ENCODE peak calls at places on chromosomes 1 and 21, in four cellular contexts. M is sciatic nerve, D is ACHN, A is iPS DF 19.7. R is an unnamed sample.

GRCh38 chr21:42002421-42002958 is 7.7 kb downstream of the ZBTB21 start:
- DNase-seq in M (no peak), D (peak), A (no peak), R (peak)

GRCh38 chr1:207890136-207890738 is 20.7 kb downstream of the CD34 start:
- DNase-seq in M (peak), D (peak), A (no peak), R (peak)

GRCh38 chr1:2267051-2267830 is 39.1 kb downstream of the SKI start:
- DNase-seq in M (no peak), D (no peak), A (no peak), R (no peak)

GRCh38 chr1:94099303-94099702 is 21.6 kb downstream of the ABCA4 start:
- DNase-seq in M (no peak), D (no peak), A (no peak), R (no peak)

GRCh38 chr1:94553323-94553730 is 11.8 kb upstream of the F3 start:
- DNase-seq in M (no peak), D (no peak), A (no peak), R (peak)

GRCh38 chr1:84350550-84350949 is 47.7 kb upstream of the DNASE2B start:
- DNase-seq in M (no peak), D (no peak), A (no peak), R (no peak)

GRCh38 chr1:207088731-207089626 is at the start of gene C4BPB:
- DNase-seq in M (no peak), D (no peak), A (no peak), R (no peak)

GRCh38 chr1:22418852-22419480 is 32.7 kb upstream of the ZBTB40 start:
- DNase-seq in M (no peak), D (peak), A (no peak), R (peak)

GRCh38 chr1:168069384-168069783 is 67.3 kb downstream of the GPR161 start:
- DNase-seq in M (no peak), D (no peak), A (no peak), R (no peak)

GRCh38 chr1:75430526-75430925 is 180.4 kb downstream of the SLC44A5 start:
- DNase-seq in M (no peak), D (no peak), A (no peak), R (no peak)

GRCh38 chr1:196393742-196394141 is 214.5 kb downstream of the KCNT2 start:
- DNase-seq in M (peak), D (no peak), A (no peak), R (no peak)

GRCh38 chr1:156486421-156487344 is 13.9 kb downstream of the MEF2D start:
- DNase-seq in M (no peak), D (no peak), A (no peak), R (no peak)

GRCh38 chr1:112462953-112463279 is 45.8 kb upstream of the WNT2B start:
- DNase-seq in M (no peak), D (no peak), A (no peak), R (no peak)

GRCh38 chr1:205680073-205680851 is at the start of gene SLC45A3:
- DNase-seq in M (no peak), D (peak), A (no peak), R (no peak)

GRCh38 chr1:153506831-153507413 is 28.9 kb downstream of the S100A6 start:
- DNase-seq in M (peak), D (peak), A (no peak), R (peak)

GRCh38 chr1:209661081-209661480 is 8.9 kb upstream of the LAMB3 start:
- DNase-seq in M (no peak), D (no peak), A (no peak), R (no peak)

GRCh38 chr21:32499249-32500055 is 85.9 kb downstream of the TCP10L start:
- DNase-seq in M (no peak), D (no peak), A (no peak), R (peak)

GRCh38 chr1:64856564-64856963 is 109.8 kb downstream of the JAK1 start:
- DNase-seq in M (no peak), D (no peak), A (no peak), R (no peak)

GRCh38 chr1:228122921-228123441 is 13.9 kb upstream of the MRPL55 start:
- DNase-seq in M (no peak), D (no peak), A (no peak), R (no peak)

GRCh38 chr1:8752921-8753713 is 64.3 kb downstream of the RERE start:
- DNase-seq in M (no peak), D (no peak), A (no peak), R (no peak)

GRCh38 chr1:224565611-224566406 is 50.3 kb upstream of the CNIH3 start:
- DNase-seq in M (no peak), D (no peak), A (no peak), R (no peak)

GRCh38 chr21:16770279-16770678 is 742.6 kb upstream of the CXADR start:
- DNase-seq in M (no peak), D (no peak), A (no peak), R (no peak)

GRCh38 chr1:38899560-38899959 is 18.2 kb upstream of the GJA9 start:
- DNase-seq in M (no peak), D (no peak), A (no peak), R (no peak)